ENCODE peak calls at places on chromosomes 11 and 22, in ten cellular contexts. S is AG08395; W is HuH-7; B is stimulated activated CD4-positive, alpha-beta T cell treated with anti-CD3 and anti-CD28 coated beads, Interleukin-2, amount 100 ng/mL, for 48 hours; E is gastrocnemius medialis; T is NCI-H524; P is aorta; F is NCI-H1105; Z is NCI-H1694 treated with DMSO at 0.1 percent for 48 hours; K is NCI-H460. D is an unnamed sample.

GRCh38 chr11:119352857-119353260 is 6.4 kb upstream of the MFRP start:
- DNase-seq in K (no peak), P (no peak), B (no peak), Z (no peak), T (peak; percentile 95), E (peak; percentile 26), W (peak; percentile 87), S (peak; percentile 27), F (peak; percentile 92), D (no peak)

GRCh38 chr11:119223856-119224255 is 17.7 kb downstream of the CBL start:
- DNase-seq in W (no peak), P (no peak), Z (no peak), K (no peak), E (no peak), T (no peak), B (no peak), S (peak; percentile 22), F (no peak), D (peak; percentile 36)

GRCh38 chr11:86101493-86101892 is 32.6 kb upstream of the PICALM start:
- DNase-seq in W (no peak), T (no peak), Z (no peak), B (no peak), K (no peak), P (no peak), E (no peak), S (no peak), F (no peak), D (peak; percentile 45)

GRCh38 chr11:20156280-20156875 is 3.9 kb downstream of the DBX1 start:
- DNase-seq in P (peak; percentile 50), T (peak; percentile 50), K (no peak), E (no peak), Z (no peak), B (peak; percentile 34), F (peak; percentile 82), W (no peak), S (no peak), D (no peak)

GRCh38 chr11:65434667-65435179 is 12.1 kb downstream of the NEAT1 start:
- DNase-seq in P (no peak), W (no peak), K (no peak), T (no peak), S (no peak), B (no peak), F (no peak), Z (no peak), E (no peak), D (peak; percentile 21)

GRCh38 chr11:86687083-86687799 is 14.8 kb upstream of the ME3 start:
- DNase-seq in W (no peak), F (no peak), K (no peak), T (no peak), Z (no peak), B (no peak), P (no peak), S (no peak), E (no peak), D (no peak)

GRCh38 chr22:43270314-43270908 is 72.8 kb downstream of the SCUBE1 start:
- DNase-seq in T (peak; percentile 22), F (no peak), E (no peak), B (no peak), K (no peak), P (no peak), W (peak; percentile 63), Z (peak; percentile 24), S (peak; percentile 18), D (no peak)

GRCh38 chr22:44670220-44670983 is 31.6 kb upstream of the PRR5 start:
- DNase-seq in E (no peak), Z (no peak), T (no peak), B (no peak), P (peak; percentile 52), K (no peak), S (no peak), W (no peak), F (no peak), D (no peak)

GRCh38 chr11:360326-361280 is 8.7 kb upstream of the B4GALNT4 start:
- DNase-seq in S (no peak), B (no peak), F (no peak), W (no peak), K (no peak), Z (no peak), E (no peak), P (no peak), T (no peak), D (no peak)

GRCh38 chr11:100221791-100222190 is 465.3 kb upstream of the ARHGAP42 start:
- DNase-seq in P (no peak), W (no peak), E (no peak), S (no peak), T (no peak), K (no peak), B (no peak), F (no peak), Z (no peak), D (no peak)

GRCh38 chr11:41788177-41788576 is 328.7 kb upstream of the LRRC4C start:
- DNase-seq in T (no peak), E (no peak), S (no peak), P (no peak), Z (no peak), K (no peak), W (no peak), B (no peak), F (no peak), D (no peak)

GRCh38 chr11:96384156-96384555 is 5.6 kb downstream of the CCDC82 start:
- DNase-seq in E (no peak), Z (no peak), K (no peak), T (no peak), B (no peak), W (no peak), F (peak; percentile 58), P (no peak), S (no peak), D (no peak)

GRCh38 chr11:64186205-64187165 is 514 bp downstream of the STIP1 start:
- DNase-seq in T (no peak), W (no peak), S (no peak), F (no peak), K (no peak), B (peak; percentile 18), E (no peak), Z (no peak), P (no peak), D (no peak)

GRCh38 chr11:117187007-117187406 is 8.5 kb downstream of the SIDT2 start:
- DNase-seq in Z (no peak), S (no peak), W (no peak), K (no peak), P (no peak), B (no peak), F (no peak), E (no peak), T (no peak), D (no peak)

GRCh38 chr22:19700790-19701419 is 13.4 kb upstream of the SEPTIN5 start:
- DNase-seq in Z (no peak), F (no peak), S (no peak), B (no peak), E (no peak), P (no peak), T (no peak), W (no peak), K (no peak), D (no peak)

GRCh38 chr11:16815047-16815767 is 76.8 kb downstream of the C11orf58 start:
- DNase-seq in E (peak; percentile 82), F (peak; percentile 49), S (peak; percentile 65), T (no peak), K (peak; percentile 23), Z (no peak), B (no peak), W (no peak), P (peak; percentile 83), D (no peak)

GRCh38 chr11:127994736-127995135 is 592.6 kb downstream of the ETS1 start:
- DNase-seq in Z (no peak), F (no peak), W (no peak), S (peak; percentile 80), B (no peak), P (no peak), T (no peak), E (no peak), K (no peak), D (peak; percentile 52)

GRCh38 chr11:67314218-67314617 is 10.9 kb downstream of the SSH3 start:
- DNase-seq in P (no peak), F (no peak), S (no peak), T (no peak), B (no peak), K (no peak), W (no peak), E (no peak), Z (no peak), D (no peak)

GRCh38 chr11:125591659-125592304 is 870 bp upstream of the STT3A start:
- DNase-seq in B (peak; percentile 29), S (peak; percentile 44), K (no peak), T (no peak), Z (no peak), W (peak; percentile 19), F (no peak), P (peak; percentile 54), E (peak; percentile 26), D (peak; percentile 1)

GRCh38 chr22:18994780-18995711 is 59.0 kb upstream of the PRODH start:
- DNase-seq in W (peak; percentile 60), F (no peak), K (no peak), S (no peak), Z (no peak), E (no peak), B (no peak), P (no peak), T (peak; percentile 65), D (no peak)

GRCh38 chr11:267491-267994 is 10.7 kb upstream of the NLRP6 start:
- DNase-seq in E (no peak), F (no peak), B (no peak), K (peak; percentile 20), Z (no peak), W (no peak), T (no peak), S (peak; percentile 32), P (peak; percentile 84), D (no peak)

GRCh38 chr22:49076300-49077035 is 751.2 kb downstream of the BRD1 start:
- DNase-seq in T (peak; percentile 20), Z (no peak), E (no peak), P (no peak), B (no peak), K (no peak), S (no peak), W (no peak), F (no peak), D (no peak)

GRCh38 chr22:23065495-23066122 is 4.7 kb upstream of the GNAZ start:
- DNase-seq in B (no peak), W (no peak), K (no peak), S (no peak), T (peak; percentile 52), F (no peak), P (peak; percentile 18), E (no peak), Z (no peak), D (no peak)

GRCh38 chr11:77191823-77192495 is 63.9 kb downstream of the MYO7A start:
- DNase-seq in P (no peak), S (no peak), Z (no peak), K (peak; percentile 62), T (peak; percentile 31), E (no peak), F (peak; percentile 17), B (peak; percentile 52), W (peak; percentile 88), D (no peak)

GRCh38 chr11:58958500-58958899 is 19.2 kb downstream of the GLYATL1 start:
- DNase-seq in S (no peak), W (peak; percentile 10), B (peak; percentile 29), K (no peak), Z (no peak), P (no peak), T (no peak), E (no peak), F (no peak), D (no peak)

GRCh38 chr11:47183969-47184368 is 2.3 kb downstream of the PACSIN3 start:
- DNase-seq in B (no peak), W (no peak), K (no peak), E (peak; percentile 85), P (no peak), S (no peak), Z (no peak), F (no peak), T (no peak), D (no peak)

GRCh38 chr11:6219359-6219758 is 14.0 kb downstream of the C11orf42 start:
- DNase-seq in F (no peak), B (no peak), S (peak; percentile 93), P (no peak), K (no peak), Z (no peak), E (no peak), T (no peak), W (no peak), D (peak; percentile 94)

GRCh38 chr22:50250555-50251471 is at the start of gene HDAC10:
- DNase-seq in S (peak; percentile 88), Z (peak; percentile 85), K (peak; percentile 54), F (peak; percentile 55), B (peak; percentile 85), W (peak; percentile 96), T (peak; percentile 57), E (peak; percentile 43), P (peak; percentile 90), D (peak; percentile 64)